ENCODE peak calls at places on chromosomes 1 and 21, in ten cellular contexts. A, L, J, M, W, X, Y, N, S and T are unnamed samples.

GRCh38 chr21:28633803-28634572 is 358.7 kb downstream of the LTN1 start:
- DNase-seq in J (no peak), N (no peak), M (no peak), X (no peak), Y (peak), L (no peak), A (peak), S (peak), W (no peak), T (no peak)

GRCh38 chr1:25679170-25679569 is 62.6 kb downstream of the MAN1C1 start:
- DNase-seq in Y (no peak), A (no peak), J (no peak), L (no peak), N (no peak), X (no peak), W (peak), S (no peak), M (no peak), T (no peak)

GRCh38 chr1:225921734-225922709 is 2.0 kb downstream of the PYCR2 start:
- DNase-seq in Y (no peak), S (no peak), L (no peak), X (no peak), W (no peak), A (no peak), J (no peak), N (no peak), M (no peak), T (no peak)

GRCh38 chr1:110607663-110608230 is 1.6 kb upstream of the KCNA2 start:
- DNase-seq in X (no peak), M (peak), S (no peak), W (no peak), A (no peak), N (no peak), L (peak), Y (no peak), J (no peak), T (no peak)

GRCh38 chr21:21341041-21341440 is 342.8 kb downstream of the NCAM2 start:
- DNase-seq in N (no peak), X (no peak), A (no peak), W (no peak), Y (no peak), J (no peak), S (no peak), L (no peak), M (no peak), T (no peak)

GRCh38 chr1:205907794-205908193 is 35.5 kb downstream of the SLC26A9 start:
- DNase-seq in Y (no peak), N (no peak), M (no peak), L (peak), X (no peak), S (no peak), J (no peak), A (no peak), W (no peak), T (peak)

GRCh38 chr1:102891868-102892625 is 216.3 kb downstream of the COL11A1 start:
- DNase-seq in J (no peak), A (no peak), M (no peak), S (no peak), W (no peak), N (no peak), Y (no peak), L (no peak), X (no peak), T (no peak)

GRCh38 chr1:152225678-152226077 is 1.7 kb upstream of the HRNR start:
- DNase-seq in A (no peak), S (no peak), J (no peak), M (no peak), W (no peak), X (no peak), L (no peak), Y (no peak), N (no peak), T (no peak)

GRCh38 chr21:17461582-17461981 is 51.3 kb upstream of the CXADR start:
- DNase-seq in N (no peak), M (no peak), Y (no peak), X (no peak), S (no peak), W (no peak), L (no peak), J (no peak), A (no peak), T (no peak)

GRCh38 chr1:115810609-115811008 is 30.3 kb downstream of the NHLH2 start:
- DNase-seq in S (no peak), J (no peak), X (no peak), N (no peak), L (no peak), A (no peak), W (no peak), Y (no peak), M (no peak), T (no peak)

GRCh38 chr1:26822737-26823395 is 3.6 kb upstream of the ZDHHC18 start:
- DNase-seq in M (no peak), A (no peak), N (no peak), W (peak), S (no peak), X (no peak), Y (no peak), J (no peak), L (no peak), T (no peak)

GRCh38 chr1:108609483-108610066 is 49.7 kb downstream of the EEIG2 start:
- DNase-seq in W (no peak), N (no peak), J (no peak), Y (no peak), S (no peak), M (no peak), L (no peak), X (no peak), A (no peak), T (no peak)

GRCh38 chr1:111669268-111669667 is 49.7 kb downstream of the RAP1A start:
- DNase-seq in L (no peak), Y (no peak), W (no peak), M (no peak), S (no peak), X (no peak), N (no peak), A (no peak), J (no peak), T (no peak)

GRCh38 chr1:19688041-19688842 is 23.6 kb downstream of the HTR6 start:
- DNase-seq in X (no peak), L (no peak), W (no peak), J (peak), A (no peak), N (peak), M (no peak), S (no peak), Y (no peak), T (no peak)

GRCh38 chr1:228018125-228018398 is 11.3 kb downstream of the WNT3A start:
- DNase-seq in X (no peak), J (no peak), W (peak), A (no peak), L (peak), N (no peak), S (peak), Y (peak), M (no peak), T (no peak)

GRCh38 chr1:20366766-20367602 is 76.3 kb downstream of the VWA5B1 start:
- DNase-seq in A (peak), Y (peak), M (no peak), L (peak), N (no peak), S (peak), W (no peak), X (no peak), J (no peak), T (no peak)

GRCh38 chr1:173191011-173191410 is 16.1 kb downstream of the TNFSF4 start:
- DNase-seq in L (no peak), X (no peak), M (no peak), N (no peak), A (no peak), S (no peak), W (no peak), Y (no peak), J (no peak), T (no peak)

GRCh38 chr1:182185822-182186756 is 124.6 kb upstream of the ZNF648 start:
- DNase-seq in W (no peak), M (no peak), A (no peak), Y (peak), L (no peak), X (no peak), S (no peak), N (no peak), J (no peak), T (no peak)

GRCh38 chr1:98256700-98257099 is 335.9 kb upstream of the DPYD start:
- DNase-seq in S (no peak), M (no peak), A (no peak), L (no peak), J (no peak), Y (no peak), N (no peak), W (no peak), X (no peak), T (no peak)

GRCh38 chr1:11320153-11320936 is 47.3 kb downstream of the UBIAD1 start:
- DNase-seq in S (no peak), A (no peak), J (peak), W (no peak), X (no peak), N (peak), M (no peak), Y (no peak), L (peak), T (peak)

GRCh38 chr21:28280611-28281010 is 712.1 kb downstream of the LTN1 start:
- DNase-seq in A (no peak), W (no peak), M (no peak), N (no peak), X (no peak), J (no peak), Y (no peak), L (no peak), S (no peak), T (no peak)

GRCh38 chr1:184418955-184419733 is 32.3 kb downstream of the C1orf21 start:
- DNase-seq in S (no peak), N (no peak), M (no peak), Y (no peak), A (no peak), J (no peak), L (no peak), W (no peak), X (no peak), T (no peak)

GRCh38 chr1:223711173-223711572 is 1.2 kb upstream of the CAPN2 start:
- DNase-seq in X (peak), S (no peak), Y (no peak), M (peak), L (no peak), J (no peak), N (no peak), A (no peak), W (no peak), T (no peak)

GRCh38 chr21:41777934-41778815 is 11.3 kb upstream of the RIPK4 start:
- DNase-seq in S (peak), X (peak), J (no peak), L (peak), W (peak), N (no peak), A (peak), Y (peak), M (peak), T (peak)

GRCh38 chr21:38503588-38503987 is 5.3 kb upstream of the ERG start:
- DNase-seq in W (no peak), Y (peak), N (no peak), S (no peak), X (no peak), A (no peak), L (no peak), M (no peak), J (no peak), T (no peak)

GRCh38 chr1:46399307-46399706 is 5.2 kb downstream of the FAAH start:
- DNase-seq in W (no peak), A (no peak), M (no peak), Y (no peak), J (no peak), S (no peak), X (no peak), N (no peak), L (no peak), T (no peak)
- H3K27ac ChIP-seq in W (no peak), A (no peak), M (peak), Y (no peak), J (no peak), S (no peak), X (no peak), N (no peak), L (no peak), T (peak)

DNA sequence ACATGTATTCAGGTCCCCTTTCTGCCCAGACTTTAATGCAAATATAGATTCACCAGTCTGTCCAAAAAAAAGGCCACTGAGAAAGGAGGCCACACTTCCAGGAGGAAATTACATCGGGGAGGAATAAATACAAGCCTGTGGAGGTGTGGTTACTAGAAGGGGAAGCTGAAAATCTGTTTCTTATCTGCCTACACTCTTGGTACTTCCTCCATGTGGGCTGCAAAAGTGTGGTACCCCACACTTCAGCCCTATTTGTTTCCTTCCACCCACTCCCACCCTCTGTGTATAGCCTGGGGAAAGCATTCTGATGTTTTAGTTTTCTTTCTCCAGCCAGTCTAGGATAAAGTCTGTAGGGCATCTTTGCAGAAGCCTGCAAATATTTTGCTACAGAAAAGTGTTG is 38.4 kb downstream of the UTP25 start:
- DNase-seq in M (no peak), X (no peak), J (no peak), W (no peak), Y (no peak), S (no peak), L (no peak), A (no peak), N (no peak), T (no peak)
- H3K27ac ChIP-seq in M (no peak), X (no peak), J (no peak), W (no peak), Y (no peak), S (no peak), L (no peak), A (no peak), N (no peak), T (no peak)

GRCh38 chr1:1357871-1358432 is 403 bp downstream of the MXRA8 start:
- DNase-seq in J (no peak), M (no peak), A (no peak), N (no peak), L (peak), Y (no peak), S (no peak), X (no peak), W (no peak), T (no peak)

GRCh38 chr1:1355376-1355775 is 3.0 kb downstream of the MXRA8 start:
- DNase-seq in A (no peak), J (no peak), Y (no peak), L (peak), N (no peak), X (peak), S (no peak), M (no peak), W (no peak), T (no peak)

GRCh38 chr1:1354271-1355247 is 3.8 kb downstream of the MXRA8 start:
- DNase-seq in J (no peak), S (no peak), Y (no peak), L (peak), W (no peak), X (no peak), M (no peak), N (no peak), A (no peak), T (no peak)

GRCh38 chr1:1356796-1357401 is 1.5 kb downstream of the MXRA8 start:
- DNase-seq in X (peak), A (no peak), L (peak), N (no peak), Y (no peak), J (no peak), M (no peak), W (no peak), S (no peak), T (no peak)

GRCh38 chr1:1356166-1356795 is 2.1 kb downstream of the MXRA8 start:
- DNase-seq in M (no peak), L (no peak), S (no peak), N (no peak), Y (no peak), A (no peak), X (no peak), W (no peak), J (no peak), T (no peak)
- H3K27ac ChIP-seq in M (no peak), L (no peak), S (peak), N (no peak), Y (no peak), A (peak), X (peak), W (peak), J (no peak), T (no peak)

GRCh38 chr1:179817789-179818188 is 59.8 kb downstream of the TOR1AIP2 start:
- DNase-seq in A (peak), N (no peak), L (no peak), S (peak), J (no peak), M (no peak), X (no peak), W (no peak), Y (no peak), T (no peak)
- H3K27ac ChIP-seq in A (no peak), N (no peak), L (no peak), S (peak), J (no peak), M (no peak), X (peak), W (no peak), Y (no peak), T (no peak)

DNA sequence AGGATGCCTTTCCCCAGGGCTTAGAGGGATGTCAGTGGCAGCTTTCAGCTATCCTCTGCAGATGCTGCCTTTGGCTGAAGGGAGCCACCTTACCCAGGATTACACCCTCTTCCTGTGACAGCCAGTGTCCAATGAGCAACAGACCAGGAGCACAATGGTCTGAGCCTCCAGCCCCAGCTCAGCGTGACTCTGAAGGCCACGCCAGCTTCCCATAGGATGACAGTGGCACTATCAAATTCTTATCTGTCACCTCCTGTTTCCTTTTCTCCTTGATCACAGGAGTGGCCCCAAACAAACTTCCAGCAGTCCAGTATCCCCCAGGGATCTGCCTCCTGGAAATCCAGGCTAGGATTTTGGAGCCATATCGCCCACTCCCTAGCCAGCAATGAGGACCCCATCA is 226.9 kb downstream of the SETD4 start:
- DNase-seq in M (no peak), L (peak), W (no peak), A (no peak), S (no peak), N (no peak), X (no peak), J (no peak), Y (no peak), T (no peak)
- H3K27ac ChIP-seq in M (no peak), L (no peak), W (no peak), A (no peak), S (no peak), N (no peak), X (no peak), J (no peak), Y (no peak), T (no peak)

GRCh38 chr1:15218287-15219279 is 28.4 kb upstream of the FHAD1 start:
- DNase-seq in W (peak), A (no peak), S (no peak), L (no peak), Y (no peak), J (no peak), M (no peak), N (no peak), X (no peak), T (no peak)
- H3K27ac ChIP-seq in W (no peak), A (no peak), S (peak), L (no peak), Y (no peak), J (no peak), M (no peak), N (no peak), X (peak), T (no peak)

DNA sequence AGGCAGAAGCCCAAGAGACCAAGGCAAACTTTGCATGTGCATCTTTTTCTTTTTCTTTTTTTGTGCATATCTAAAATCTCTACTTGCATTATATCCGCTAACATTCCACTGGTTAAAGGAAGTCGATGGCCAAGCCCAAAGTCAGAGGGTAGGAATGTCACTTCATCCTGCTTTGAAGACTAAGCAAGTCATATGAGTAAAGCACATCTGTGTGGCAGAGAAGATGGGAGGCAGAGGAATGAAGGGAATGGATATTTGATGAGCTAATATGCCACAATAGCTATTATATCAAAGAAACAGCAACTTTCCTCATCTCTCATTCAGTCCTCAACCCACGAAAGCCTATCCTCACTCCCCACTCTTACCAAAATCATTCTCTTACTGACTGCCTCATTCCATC is 59.3 kb downstream of the RNF220 start:
- DNase-seq in M (no peak), N (no peak), L (no peak), X (no peak), S (no peak), W (no peak), A (no peak), J (no peak), Y (no peak), T (no peak)
- H3K27ac ChIP-seq in M (no peak), N (no peak), L (no peak), X (no peak), S (no peak), W (no peak), A (no peak), J (no peak), Y (no peak), T (peak)